ENCODE peak calls at places on chromosomes 4 and X, in five cellular contexts. F is activated naive CD4-positive, alpha-beta T cell treated with anti-CD3 and anti-CD28 coated beads for 36 hours; A is WTC11; Z is stimulated activated CD4-positive, alpha-beta T cell treated with anti-CD3 and anti-CD28 coated beads, Interleukin-15, amount 100 ng/mL, for 24 hours; V is astrocyte of the hippocampus. B is an unnamed sample.

GRCh38 chr4:57691370-57691769 is 581.2 kb upstream of the IGFBP7 start:
- DNase-seq in F (no peak), A (no peak), Z (no peak), V (no peak), B (no peak)

GRCh38 chrX:126733874-126734273 is 85.7 kb upstream of the PRR32 start:
- DNase-seq in F (no peak), A (no peak), Z (no peak), V (no peak), B (no peak)

GRCh38 chr4:85717366-85717765 is 242.4 kb downstream of the ARHGAP24 start:
- DNase-seq in F (no peak), A (no peak), Z (no peak), V (no peak), B (no peak)

GRCh38 chrX:153726286-153727107 is 1.8 kb downstream of the ABCD1 start:
- DNase-seq in F (peak), A (peak), Z (peak), V (peak), B (peak)

GRCh38 chr4:122764071-122764807 is 31.7 kb downstream of the BBS12 start:
- DNase-seq in F (no peak), A (no peak), Z (no peak), V (peak), B (no peak)

GRCh38 chrX:68571292-68572256 is 72.7 kb downstream of the YIPF6 start:
- DNase-seq in F (peak), A (no peak), Z (peak), V (peak), B (peak)

GRCh38 chr4:42914937-42915336 is 22.4 kb downstream of the GRXCR1 start:
- DNase-seq in F (no peak), A (no peak), Z (no peak), V (no peak), B (no peak)

GRCh38 chr4:47913328-47913727 is 1.1 kb downstream of the NFXL1 start:
- DNase-seq in F (no peak), A (no peak), Z (no peak), V (peak), B (peak)

GRCh38 chr4:185222598-185222997 is 13.2 kb downstream of the SNX25 start:
- DNase-seq in F (no peak), A (no peak), Z (no peak), V (peak), B (no peak)

GRCh38 chrX:95754411-95754810 is 930.2 kb upstream of the DIAPH2 start:
- DNase-seq in F (no peak), A (no peak), Z (no peak), V (no peak), B (no peak)

GRCh38 chr4:8741513-8742226 is 130.0 kb downstream of the HMX1 start:
- DNase-seq in F (no peak), A (no peak), Z (no peak), V (no peak), B (no peak)

GRCh38 chrX:19543951-19544359 is 28.6 kb upstream of the MAP3K15 start:
- DNase-seq in F (no peak), A (no peak), Z (no peak), V (no peak), B (no peak)

GRCh38 chr4:87632469-87632868 is 17.6 kb upstream of the DMP1 start:
- DNase-seq in F (no peak), A (no peak), Z (no peak), V (peak), B (no peak)

GRCh38 chr4:121773873-121774272 is 8.9 kb upstream of the SMIM43 start:
- DNase-seq in F (no peak), A (no peak), Z (no peak), V (no peak), B (peak)

GRCh38 chr4:165027762-165028402 is 3.9 kb upstream of the TRIM60 start:
- DNase-seq in F (no peak), A (no peak), Z (no peak), V (no peak), B (no peak)

GRCh38 chr4:90007494-90008167 is 113.0 kb downstream of the MMRN1 start:
- DNase-seq in F (no peak), A (peak), Z (no peak), V (no peak), B (no peak)

GRCh38 chr4:54525602-54526001 is 132.2 kb upstream of the KIT start:
- DNase-seq in F (no peak), A (no peak), Z (no peak), V (peak), B (no peak)

GRCh38 chr4:145878501-145879435 is 59.9 kb downstream of the ZNF827 start:
- DNase-seq in F (no peak), A (no peak), Z (no peak), V (peak), B (no peak)

GRCh38 chr4:45646885-45647598 is 476.8 kb downstream of the GABRG1 start:
- DNase-seq in F (no peak), A (no peak), Z (no peak), V (no peak), B (no peak)

GRCh38 chr4:6692806-6693205 is 872 bp upstream of the S100P start:
- DNase-seq in F (no peak), A (no peak), Z (no peak), V (no peak), B (no peak)

GRCh38 chrX:135625995-135626394 is 87.4 kb upstream of the CT45A1 start:
- DNase-seq in F (peak), A (no peak), Z (peak), V (peak), B (peak)

GRCh38 chr4:96593422-96593821 is 753.5 kb downstream of the PDHA2 start:
- DNase-seq in F (no peak), A (no peak), Z (no peak), V (peak), B (no peak)

GRCh38 chr4:65311120-65311519 is 359.2 kb downstream of the EPHA5 start:
- DNase-seq in F (no peak), A (no peak), Z (no peak), V (no peak), B (no peak)

GRCh38 chrX:3567681-3568080 is 145.8 kb downstream of the PRKX start:
- DNase-seq in F (no peak), A (no peak), Z (no peak), V (peak), B (no peak)

GRCh38 chr4:47061435-47061834 is 30.1 kb downstream of the GABRB1 start:
- DNase-seq in F (no peak), A (no peak), Z (no peak), V (peak), B (no peak)

GRCh38 chrX:84223261-84223660 is 35.3 kb upstream of the RPS6KA6 start:
- DNase-seq in F (no peak), A (no peak), Z (no peak), V (no peak), B (no peak)

GRCh38 chr4:118363166-118363565 is 10.4 kb upstream of the PRSS12 start:
- DNase-seq in F (no peak), A (no peak), Z (no peak), V (no peak), B (no peak)

GRCh38 chr4:99321241-99322191 is at the start of gene ADH1B:
- DNase-seq in F (no peak), A (no peak), Z (no peak), V (no peak), B (no peak)

GRCh38 chrX:71181558-71181909 is 36.9 kb downstream of the NLGN3 start:
- DNase-seq in F (peak), A (no peak), Z (peak), V (no peak), B (peak)

GRCh38 chrX:53072418-53073114 is 9.6 kb upstream of the TSPYL2 start:
- DNase-seq in F (no peak), A (no peak), Z (no peak), V (no peak), B (no peak)

GRCh38 chrX:32867781-32868523 is 343.4 kb downstream of the DMD start:
- DNase-seq in F (no peak), A (no peak), Z (no peak), V (no peak), B (no peak)

GRCh38 chrX:49704692-49705404 is 9.1 kb upstream of the PAGE1 start:
- DNase-seq in F (no peak), A (no peak), Z (no peak), V (no peak), B (no peak)

GRCh38 chr4:121199742-121200561 is 35.8 kb upstream of the TNIP3 start:
- DNase-seq in F (peak), A (no peak), Z (peak), V (no peak), B (no peak)

GRCh38 chr4:185039508-185040273 is 21.4 kb downstream of the HELT start:
- DNase-seq in F (peak), A (no peak), Z (peak), V (peak), B (peak)

GRCh38 chr4:147482281-147482680 is 1.4 kb downstream of the EDNRA start:
- DNase-seq in F (no peak), A (no peak), Z (no peak), V (no peak), B (no peak)

GRCh38 chrX:151902813-151903591 is 9.7 kb upstream of the MAGEA4 start:
- DNase-seq in F (no peak), A (no peak), Z (no peak), V (peak), B (no peak)